ENCODE peak calls at places on chromosome 5, in eight cellular contexts. One of them, this sample, is unnamed.

GRCh38 chr5:174402224-174402812 is 322.1 kb upstream of the MSX2 start:
- DNase-seq in A172: no peak
- DNase-seq in right cardiac atrium: no peak
- DNase-seq in upper lobe of right lung: no peak
- DNase-seq in skeletal muscle cell: no peak
- DNase-seq in RPMI7951: no peak
- DNase-seq in T1000: no peak
- DNase-seq in iris pigment epithelial cell: no peak
- DNase-seq in this sample: no peak

GRCh38 chr5:131758520-131758900 is 38.3 kb downstream of the FNIP1 start:
- DNase-seq in iris pigment epithelial cell: peak
- DNase-seq in right cardiac atrium: no peak
- DNase-seq in upper lobe of right lung: no peak
- DNase-seq in RPMI7951: no peak
- DNase-seq in T1000: no peak
- DNase-seq in A172: no peak
- DNase-seq in skeletal muscle cell: no peak
- DNase-seq in this sample: no peak

GRCh38 chr5:27087820-27088219 is 49.4 kb upstream of the CDH9 start:
- DNase-seq in right cardiac atrium: no peak
- DNase-seq in A172: no peak
- DNase-seq in RPMI7951: no peak
- DNase-seq in skeletal muscle cell: no peak
- DNase-seq in iris pigment epithelial cell: no peak
- DNase-seq in upper lobe of right lung: no peak
- DNase-seq in T1000: no peak
- DNase-seq in this sample: no peak

GRCh38 chr5:65903581-65903980 is 22.8 kb upstream of the ERBIN start:
- DNase-seq in RPMI7951: peak
- DNase-seq in A172: no peak
- DNase-seq in T1000: no peak
- DNase-seq in skeletal muscle cell: no peak
- DNase-seq in upper lobe of right lung: no peak
- DNase-seq in right cardiac atrium: no peak
- DNase-seq in iris pigment epithelial cell: no peak
- DNase-seq in this sample: no peak

GRCh38 chr5:2914022-2914661 is 162.7 kb upstream of the IRX2 start:
- DNase-seq in skeletal muscle cell: no peak
- DNase-seq in iris pigment epithelial cell: no peak
- DNase-seq in T1000: no peak
- DNase-seq in A172: no peak
- DNase-seq in RPMI7951: no peak
- DNase-seq in right cardiac atrium: no peak
- DNase-seq in upper lobe of right lung: no peak
- DNase-seq in this sample: no peak

GRCh38 chr5:177430146-177430951 is 3.9 kb downstream of the GRK6 start:
- DNase-seq in A172: no peak
- DNase-seq in RPMI7951: no peak
- DNase-seq in skeletal muscle cell: no peak
- DNase-seq in upper lobe of right lung: peak
- DNase-seq in right cardiac atrium: no peak
- DNase-seq in iris pigment epithelial cell: no peak
- DNase-seq in T1000: no peak
- DNase-seq in this sample: no peak

GRCh38 chr5:157038568-157039187 is 20.2 kb downstream of the HAVCR1 start:
- DNase-seq in T1000: no peak
- DNase-seq in A172: no peak
- DNase-seq in iris pigment epithelial cell: no peak
- DNase-seq in RPMI7951: no peak
- DNase-seq in right cardiac atrium: no peak
- DNase-seq in upper lobe of right lung: no peak
- DNase-seq in skeletal muscle cell: no peak
- DNase-seq in this sample: no peak

GRCh38 chr5:40755093-40755406 is 711 bp downstream of the TTC33 start:
- DNase-seq in T1000: peak
- DNase-seq in right cardiac atrium: peak
- DNase-seq in iris pigment epithelial cell: peak
- DNase-seq in skeletal muscle cell: peak
- DNase-seq in RPMI7951: peak
- DNase-seq in upper lobe of right lung: peak
- DNase-seq in A172: peak
- DNase-seq in this sample: no peak

GRCh38 chr5:154236459-154237375 is 46.2 kb downstream of the GALNT10 start:
- DNase-seq in upper lobe of right lung: no peak
- DNase-seq in RPMI7951: no peak
- DNase-seq in right cardiac atrium: no peak
- DNase-seq in iris pigment epithelial cell: no peak
- DNase-seq in skeletal muscle cell: no peak
- DNase-seq in T1000: no peak
- DNase-seq in A172: peak
- DNase-seq in this sample: no peak

GRCh38 chr5:53891159-53891558 is 330.7 kb downstream of the NDUFS4 start:
- DNase-seq in skeletal muscle cell: no peak
- DNase-seq in upper lobe of right lung: no peak
- DNase-seq in A172: no peak
- DNase-seq in RPMI7951: no peak
- DNase-seq in T1000: no peak
- DNase-seq in iris pigment epithelial cell: no peak
- DNase-seq in right cardiac atrium: no peak
- DNase-seq in this sample: no peak

GRCh38 chr5:98770158-98770910 is 3.1 kb upstream of the RGMB start:
- DNase-seq in skeletal muscle cell: no peak
- DNase-seq in upper lobe of right lung: peak
- DNase-seq in A172: peak
- DNase-seq in iris pigment epithelial cell: peak
- DNase-seq in T1000: no peak
- DNase-seq in RPMI7951: peak
- DNase-seq in right cardiac atrium: peak
- DNase-seq in this sample: no peak

GRCh38 chr5:147853372-147853987 is 22.0 kb upstream of the SPINK1 start:
- DNase-seq in iris pigment epithelial cell: no peak
- DNase-seq in A172: no peak
- DNase-seq in right cardiac atrium: no peak
- DNase-seq in skeletal muscle cell: no peak
- DNase-seq in RPMI7951: no peak
- DNase-seq in T1000: no peak
- DNase-seq in upper lobe of right lung: no peak
- DNase-seq in this sample: no peak

GRCh38 chr5:109859537-109859936 is 169.8 kb downstream of the MAN2A1 start:
- DNase-seq in iris pigment epithelial cell: no peak
- DNase-seq in RPMI7951: no peak
- DNase-seq in T1000: no peak
- DNase-seq in skeletal muscle cell: no peak
- DNase-seq in upper lobe of right lung: no peak
- DNase-seq in right cardiac atrium: no peak
- DNase-seq in A172: no peak
- DNase-seq in this sample: no peak

GRCh38 chr5:157187046-157187754 is 6.6 kb downstream of the ITK start:
- DNase-seq in right cardiac atrium: no peak
- DNase-seq in upper lobe of right lung: no peak
- DNase-seq in iris pigment epithelial cell: no peak
- DNase-seq in skeletal muscle cell: no peak
- DNase-seq in A172: no peak
- DNase-seq in T1000: no peak
- DNase-seq in RPMI7951: no peak
- DNase-seq in this sample: no peak

GRCh38 chr5:516980-517379 is 7.3 kb downstream of the SLC9A3 start:
- DNase-seq in RPMI7951: no peak
- DNase-seq in iris pigment epithelial cell: no peak
- DNase-seq in upper lobe of right lung: no peak
- DNase-seq in right cardiac atrium: no peak
- DNase-seq in T1000: no peak
- DNase-seq in A172: no peak
- DNase-seq in skeletal muscle cell: no peak
- DNase-seq in this sample: no peak

GRCh38 chr5:56512314-56512996 is 279.3 kb upstream of the ANKRD55 start:
- DNase-seq in T1000: no peak
- DNase-seq in A172: no peak
- DNase-seq in iris pigment epithelial cell: no peak
- DNase-seq in skeletal muscle cell: no peak
- DNase-seq in RPMI7951: no peak
- DNase-seq in upper lobe of right lung: no peak
- DNase-seq in right cardiac atrium: peak
- DNase-seq in this sample: no peak

GRCh38 chr5:143922718-143923117 is 110.8 kb downstream of the HMHB1 start:
- DNase-seq in T1000: no peak
- DNase-seq in upper lobe of right lung: no peak
- DNase-seq in A172: peak
- DNase-seq in RPMI7951: peak
- DNase-seq in iris pigment epithelial cell: peak
- DNase-seq in right cardiac atrium: no peak
- DNase-seq in skeletal muscle cell: peak
- DNase-seq in this sample: peak

GRCh38 chr5:166013417-166013816 is 2278.0 kb upstream of the WWC1 start:
- DNase-seq in A172: no peak
- DNase-seq in iris pigment epithelial cell: no peak
- DNase-seq in T1000: no peak
- DNase-seq in upper lobe of right lung: no peak
- DNase-seq in RPMI7951: no peak
- DNase-seq in right cardiac atrium: no peak
- DNase-seq in skeletal muscle cell: no peak
- DNase-seq in this sample: no peak

GRCh38 chr5:150284311-150284710 is 5.3 kb downstream of the CAMK2A start:
- DNase-seq in A172: no peak
- DNase-seq in iris pigment epithelial cell: no peak
- DNase-seq in right cardiac atrium: no peak
- DNase-seq in T1000: no peak
- DNase-seq in RPMI7951: no peak
- DNase-seq in upper lobe of right lung: no peak
- DNase-seq in skeletal muscle cell: no peak
- DNase-seq in this sample: no peak

GRCh38 chr5:172583931-172584511 is 57.0 kb upstream of the NEURL1B start:
- DNase-seq in iris pigment epithelial cell: no peak
- DNase-seq in upper lobe of right lung: no peak
- DNase-seq in RPMI7951: no peak
- DNase-seq in skeletal muscle cell: no peak
- DNase-seq in A172: no peak
- DNase-seq in T1000: no peak
- DNase-seq in right cardiac atrium: peak
- DNase-seq in this sample: peak

GRCh38 chr5:62547929-62548678 is 30.5 kb upstream of the LRRC70 start:
- DNase-seq in iris pigment epithelial cell: peak
- DNase-seq in right cardiac atrium: no peak
- DNase-seq in A172: no peak
- DNase-seq in T1000: no peak
- DNase-seq in upper lobe of right lung: no peak
- DNase-seq in skeletal muscle cell: no peak
- DNase-seq in RPMI7951: no peak
- DNase-seq in this sample: no peak

GRCh38 chr5:132104561-132104960 is 31.0 kb downstream of the CSF2 start:
- DNase-seq in A172: no peak
- DNase-seq in upper lobe of right lung: no peak
- DNase-seq in T1000: no peak
- DNase-seq in RPMI7951: peak
- DNase-seq in right cardiac atrium: no peak
- DNase-seq in iris pigment epithelial cell: no peak
- DNase-seq in skeletal muscle cell: no peak
- DNase-seq in this sample: no peak

GRCh38 chr5:53109041-53109435 is 519 bp downstream of the MOCS2 start:
- DNase-seq in A172: peak
- DNase-seq in T1000: no peak
- DNase-seq in right cardiac atrium: no peak
- DNase-seq in upper lobe of right lung: no peak
- DNase-seq in skeletal muscle cell: no peak
- DNase-seq in iris pigment epithelial cell: peak
- DNase-seq in RPMI7951: no peak
- DNase-seq in this sample: no peak

GRCh38 chr5:109329296-109330252 is 80.2 kb downstream of the PJA2 start:
- DNase-seq in T1000: no peak
- DNase-seq in RPMI7951: peak
- DNase-seq in right cardiac atrium: no peak
- DNase-seq in A172: peak
- DNase-seq in skeletal muscle cell: peak
- DNase-seq in upper lobe of right lung: no peak
- DNase-seq in iris pigment epithelial cell: peak
- DNase-seq in this sample: peak

GRCh38 chr5:37915078-37915736 is 75.4 kb upstream of the GDNF start:
- DNase-seq in skeletal muscle cell: no peak
- DNase-seq in A172: no peak
- DNase-seq in T1000: no peak
- DNase-seq in right cardiac atrium: no peak
- DNase-seq in iris pigment epithelial cell: no peak
- DNase-seq in RPMI7951: no peak
- DNase-seq in upper lobe of right lung: no peak
- DNase-seq in this sample: no peak

GRCh38 chr5:103120607-103121200 is 603 bp downstream of the PPIP5K2 start:
- DNase-seq in right cardiac atrium: peak
- DNase-seq in iris pigment epithelial cell: peak
- DNase-seq in A172: peak
- DNase-seq in T1000: no peak
- DNase-seq in upper lobe of right lung: no peak
- DNase-seq in skeletal muscle cell: no peak
- DNase-seq in RPMI7951: peak
- DNase-seq in this sample: no peak

GRCh38 chr5:123819401-123819800 is 307.4 kb downstream of the CSNK1G3 start:
- DNase-seq in upper lobe of right lung: no peak
- DNase-seq in A172: no peak
- DNase-seq in iris pigment epithelial cell: peak
- DNase-seq in RPMI7951: no peak
- DNase-seq in right cardiac atrium: no peak
- DNase-seq in skeletal muscle cell: no peak
- DNase-seq in T1000: no peak
- DNase-seq in this sample: no peak